ENCODE peak calls at places on chromosomes 13 and 19, in four cellular contexts. F, X, W and B are unnamed samples.

GRCh38 chr13:30696278-30697176 is 38.8 kb upstream of the ALOX5AP start:
- DNase-seq in F (no peak), X (no peak), W (peak), B (no peak)

GRCh38 chr13:67278230-67278629 is 48.1 kb upstream of the PCDH9 start:
- DNase-seq in F (no peak), X (no peak), W (no peak), B (no peak)

GRCh38 chr19:30388327-30388726 is 16.1 kb downstream of the ZNF536 start:
- DNase-seq in F (no peak), X (no peak), W (no peak), B (no peak)

GRCh38 chr19:13850910-13851753 is 25.8 kb upstream of the NANOS3 start:
- DNase-seq in F (no peak), X (peak), W (peak), B (no peak)

GRCh38 chr19:12777217-12778019 is 2.1 kb upstream of the HOOK2 start:
- DNase-seq in F (peak), X (peak), W (peak), B (peak)

GRCh38 chr19:46384396-46384795 is 29.0 kb downstream of the CCDC8 start:
- DNase-seq in F (no peak), X (no peak), W (peak), B (no peak)

GRCh38 chr19:48271531-48272151 is 1.8 kb downstream of the ZNF114 start:
- DNase-seq in F (no peak), X (no peak), W (peak), B (peak)

GRCh38 chr19:10043286-10043927 is 30.1 kb downstream of the RDH8 start:
- DNase-seq in F (no peak), X (peak), W (no peak), B (peak)

GRCh38 chr19:51986309-51987291 is at the start of gene ZNF350:
- DNase-seq in F (peak), X (no peak), W (peak), B (no peak)

GRCh38 chr13:111247552-111247951 is 72.9 kb upstream of the TEX29 start:
- DNase-seq in F (no peak), X (no peak), W (no peak), B (peak)

GRCh38 chr13:93216122-93216521 is 10.5 kb upstream of the GPC6 start:
- DNase-seq in F (no peak), X (no peak), W (peak), B (no peak)

GRCh38 chr13:27309967-27310598 is 39.5 kb downstream of the RASL11A start:
- DNase-seq in F (no peak), X (no peak), W (no peak), B (no peak)

GRCh38 chr19:16334421-16334820 is 9.8 kb downstream of the KLF2 start:
- DNase-seq in F (no peak), X (no peak), W (no peak), B (no peak)

GRCh38 chr13:41231786-41232185 is 31.6 kb downstream of the MTRF1 start:
- DNase-seq in F (no peak), X (no peak), W (no peak), B (no peak)

GRCh38 chr13:73740681-73741080 is 393.5 kb downstream of the KLF12 start:
- DNase-seq in F (no peak), X (no peak), W (no peak), B (no peak)

GRCh38 chr13:87234981-87235380 is 436.2 kb upstream of the SLITRK5 start:
- DNase-seq in F (no peak), X (no peak), W (no peak), B (no peak)

GRCh38 chr13:26771796-26772195 is 11.2 kb upstream of the GPR12 start:
- DNase-seq in F (no peak), X (no peak), W (no peak), B (no peak)

GRCh38 chr19:55550321-55550650 is 4.9 kb upstream of the SBK3 start:
- DNase-seq in F (no peak), X (no peak), W (no peak), B (no peak)

GRCh38 chr13:89066868-89067466 is 1395.8 kb downstream of the SLITRK5 start:
- DNase-seq in F (no peak), X (peak), W (peak), B (peak)

GRCh38 chr19:524062-524674 is 7.4 kb upstream of the CDC34 start:
- DNase-seq in F (no peak), X (no peak), W (no peak), B (peak)

GRCh38 chr13:92590503-92590908 is 636.1 kb upstream of the GPC6 start:
- DNase-seq in F (no peak), X (no peak), W (no peak), B (no peak)

GRCh38 chr13:28533441-28534166 is 38.7 kb upstream of the FLT1 start:
- DNase-seq in F (no peak), X (no peak), W (no peak), B (no peak)

GRCh38 chr19:35249146-35249847 is 495 bp downstream of the LSR start:
- DNase-seq in F (no peak), X (no peak), W (peak), B (no peak)

GRCh38 chr13:99269627-99270252 is 11.6 kb upstream of the GPR18 start:
- DNase-seq in F (no peak), X (peak), W (no peak), B (peak)

GRCh38 chr19:44626067-44626624 is 12.8 kb downstream of the IGSF23 start:
- DNase-seq in F (no peak), X (peak), W (no peak), B (no peak)

GRCh38 chr13:99878921-99879610 is 92.5 kb downstream of the ZIC5 start:
- DNase-seq in F (no peak), X (no peak), W (no peak), B (no peak)

GRCh38 chr19:58058428-58058827 is 654 bp upstream of the ZNF135 start:
- DNase-seq in F (no peak), X (no peak), W (no peak), B (no peak)

GRCh38 chr19:2166741-2167738 is 3.3 kb downstream of the DOT1L start:
- DNase-seq in F (no peak), X (no peak), W (peak), B (peak)

GRCh38 chr13:90485441-90485840 is 862.0 kb upstream of the MIR17HG start:
- DNase-seq in F (no peak), X (peak), W (no peak), B (no peak)

GRCh38 chr13:112177459-112177858 is 110.5 kb downstream of the SOX1 start:
- DNase-seq in F (no peak), X (no peak), W (no peak), B (no peak)

GRCh38 chr13:106479849-106480400 is 55.5 kb downstream of the EFNB2 start:
- DNase-seq in F (no peak), X (no peak), W (no peak), B (no peak)

GRCh38 chr13:106911602-106912001 is 343.7 kb upstream of the ARGLU1 start:
- DNase-seq in F (no peak), X (no peak), W (no peak), B (no peak)

GRCh38 chr13:112895521-112896465 is 73.2 kb upstream of the MCF2L start:
- DNase-seq in F (no peak), X (peak), W (no peak), B (peak)

GRCh38 chr13:41621716-41622508 is 164.6 kb downstream of the RGCC start:
- DNase-seq in F (no peak), X (no peak), W (no peak), B (no peak)

GRCh38 chr13:27295096-27295495 is 24.5 kb downstream of the RASL11A start:
- DNase-seq in F (peak), X (no peak), W (no peak), B (no peak)

GRCh38 chr13:67155898-67156717 is 74.0 kb downstream of the PCDH9 start:
- DNase-seq in F (no peak), X (no peak), W (no peak), B (no peak)

GRCh38 chr13:101393140-101393539 is 23.2 kb downstream of the NALCN start:
- DNase-seq in F (no peak), X (no peak), W (no peak), B (no peak)

GRCh38 chr19:3161453-3161852 is 17.1 kb upstream of the S1PR4 start:
- DNase-seq in F (no peak), X (no peak), W (no peak), B (no peak)

GRCh38 chr19:45901432-45901903 is 945 bp downstream of the MYPOP start:
- DNase-seq in F (no peak), X (no peak), W (peak), B (no peak)